ENCODE peak calls at places on chromosomes 12 and 14, in seven cellular contexts. T is K562, D is GM12891, Q is GM12892, V is SK-N-SH, H is GM12878, X is HepG2. R is an unnamed sample.

GRCh38 chr12:15274561-15274967 is 47.7 kb upstream of the PTPRO start:
- DNase-seq in D (no peak), T (no peak), Q (no peak), V (peak), H (no peak), X (no peak), R (no peak)

GRCh38 chr12:100197486-100197885 is 3.1 kb upstream of the ACTR6 start:
- DNase-seq in V (no peak), H (no peak), X (no peak), Q (no peak), D (no peak), T (no peak), R (no peak)

GRCh38 chr12:27534060-27534764 is 10.2 kb downstream of the PPFIBP1 start:
- DNase-seq in T (no peak), V (no peak), X (no peak), D (no peak), H (peak), Q (no peak), R (no peak)

GRCh38 chr14:52266782-52267181 is 716 bp upstream of the PTGDR start:
- DNase-seq in H (no peak), D (no peak), V (no peak), Q (no peak), T (no peak), X (no peak), R (no peak)

GRCh38 chr12:101045486-101046474 is 164.3 kb downstream of the SLC5A8 start:
- DNase-seq in V (no peak), H (no peak), X (no peak), D (no peak), Q (no peak), T (no peak), R (no peak)

GRCh38 chr12:57726884-57727757 is 11.4 kb downstream of the AGAP2 start:
- DNase-seq in V (no peak), T (no peak), Q (peak), X (no peak), H (no peak), D (peak), R (no peak)

GRCh38 chr14:24790196-24790595 is 156.2 kb upstream of the GZMB start:
- DNase-seq in H (no peak), X (peak), V (no peak), T (no peak), D (no peak), Q (no peak), R (no peak)

GRCh38 chr14:55245657-55246268 is 25.5 kb upstream of the FBXO34 start:
- DNase-seq in H (no peak), Q (no peak), T (no peak), X (peak), D (peak), V (no peak), R (no peak)

GRCh38 chr14:90784621-90785270 is 31.5 kb downstream of the TTC7B start:
- DNase-seq in H (no peak), X (no peak), V (no peak), D (no peak), Q (no peak), T (no peak), R (no peak)

GRCh38 chr14:55129428-55130193 is 559 bp downstream of the LGALS3 start:
- DNase-seq in X (peak), Q (peak), H (no peak), T (peak), D (peak), V (peak), R (no peak)

GRCh38 chr14:77980475-77981321 is 180.8 kb downstream of the ADCK1 start:
- DNase-seq in X (no peak), D (no peak), T (no peak), H (no peak), V (no peak), Q (no peak), R (no peak)

GRCh38 chr12:12323118-12323517 is 26.9 kb downstream of the MANSC1 start:
- DNase-seq in V (no peak), D (no peak), X (no peak), H (no peak), Q (no peak), T (no peak), R (no peak)

GRCh38 chr12:115752913-115753726 is 524.4 kb downstream of the MED13L start:
- DNase-seq in V (peak), T (peak), H (peak), X (peak), D (no peak), Q (peak), R (no peak)

GRCh38 chr12:1611775-1612174 is 17.3 kb upstream of the WNT5B start:
- DNase-seq in D (no peak), T (no peak), H (no peak), Q (no peak), V (no peak), X (no peak), R (no peak)

GRCh38 chr12:103884316-103884715 is 43.3 kb upstream of the NT5DC3 start:
- DNase-seq in T (peak), D (no peak), X (no peak), V (peak), Q (peak), H (no peak), R (no peak)
- TF ChIP-seq TAF1 in T (no peak), D (no peak), X (no peak), V (no peak), Q (no peak), H (no peak), R (no peak)

DNA sequence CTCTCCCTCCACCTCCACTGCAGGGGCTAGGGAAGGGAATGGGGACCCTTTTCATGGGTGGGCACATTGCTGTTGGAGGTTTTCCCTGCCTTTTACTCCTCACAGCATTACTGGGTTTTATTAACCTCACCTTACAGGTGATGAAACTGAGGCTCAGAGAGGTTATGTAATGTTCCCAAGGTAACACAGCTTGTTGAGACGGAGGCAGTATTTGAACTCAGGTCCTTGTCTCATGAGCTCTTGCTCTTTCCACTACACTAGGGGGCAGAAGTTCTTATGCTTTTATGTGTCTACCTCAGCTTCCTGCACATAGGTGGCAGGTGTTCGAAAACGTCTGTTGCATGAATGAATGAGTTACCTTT is 11.7 kb downstream of the CISTR start:
- DNase-seq in D (no peak), T (peak), X (no peak), H (no peak), V (no peak), Q (no peak), R (no peak)
- TF ChIP-seq TAF1 in D (no peak), T (no peak), X (no peak), H (no peak), V (no peak), Q (no peak), R (no peak)

GRCh38 chr12:102300824-102301461 is 103.3 kb upstream of the PMCH start:
- DNase-seq in H (peak), V (peak), T (peak), Q (no peak), D (no peak), X (peak), R (no peak)
- TF ChIP-seq TAF1 in H (no peak), V (no peak), T (no peak), Q (no peak), D (no peak), X (no peak), R (no peak)

DNA sequence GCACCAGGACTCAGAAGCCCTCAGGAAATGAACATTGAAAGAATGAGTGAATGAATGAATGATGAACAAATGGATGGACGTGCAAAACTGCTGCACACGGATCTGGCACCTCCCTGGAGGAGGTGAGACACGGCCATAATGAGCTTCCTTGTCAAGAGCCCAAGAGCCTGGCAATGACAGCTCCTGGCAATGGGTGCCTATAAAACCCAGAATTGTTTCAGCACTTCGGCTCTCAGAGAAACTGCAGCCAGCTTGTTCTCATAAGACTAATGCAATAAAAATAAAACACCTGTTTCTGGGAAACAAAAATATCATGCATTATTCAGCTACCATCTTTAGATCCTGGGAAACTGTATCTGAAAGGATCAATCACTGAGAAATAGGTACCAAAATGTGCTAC is 200.5 kb upstream of the SFSWAP start:
- DNase-seq in X (no peak), V (no peak), D (no peak), H (no peak), T (no peak), Q (no peak), R (no peak)
- TF ChIP-seq TAF1 in X (no peak), V (no peak), D (no peak), H (no peak), T (no peak), Q (no peak), R (no peak)

DNA sequence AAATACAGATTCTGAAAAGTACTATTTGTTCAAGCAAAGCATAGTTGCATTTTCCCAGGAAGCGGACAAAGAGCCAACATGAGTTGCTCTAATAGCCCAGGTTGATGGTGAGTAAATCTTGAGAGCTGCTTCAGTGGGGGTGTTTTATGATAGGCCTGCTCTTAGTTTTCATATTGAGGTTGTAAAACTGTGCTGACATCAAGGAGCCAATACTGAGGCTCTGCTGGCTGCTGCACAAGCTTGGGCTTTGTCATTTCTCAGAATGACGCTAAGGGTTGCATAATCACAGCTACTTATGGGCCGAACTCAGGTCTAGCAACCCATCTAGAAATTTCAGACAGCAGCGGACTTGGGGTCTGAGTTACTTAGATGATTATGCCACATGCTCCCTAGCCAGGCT is 11.5 kb downstream of the TBC1D30 start:
- DNase-seq in X (no peak), D (no peak), H (no peak), V (no peak), T (no peak), Q (no peak), R (no peak)
- TF ChIP-seq TAF1 in X (no peak), D (no peak), H (no peak), V (no peak), T (no peak), Q (no peak), R (no peak)

GRCh38 chr12:82855872-82856271 is 169.2 kb downstream of the TMTC2 start:
- DNase-seq in Q (no peak), T (no peak), X (no peak), D (no peak), H (no peak), V (no peak), R (no peak)

GRCh38 chr12:82857911-82858533 is 171.3 kb downstream of the TMTC2 start:
- DNase-seq in X (no peak), H (no peak), Q (no peak), D (no peak), T (no peak), V (no peak), R (no peak)

GRCh38 chr12:82852529-82852928 is 165.8 kb downstream of the TMTC2 start:
- DNase-seq in H (no peak), T (no peak), X (no peak), D (no peak), V (no peak), Q (no peak), R (no peak)

GRCh38 chr12:82858534-82858917 is 171.8 kb downstream of the TMTC2 start:
- DNase-seq in V (no peak), D (no peak), Q (no peak), H (no peak), T (no peak), X (no peak), R (no peak)

GRCh38 chr12:82857276-82857675 is 170.6 kb downstream of the TMTC2 start:
- DNase-seq in T (no peak), V (no peak), X (no peak), Q (no peak), H (no peak), D (no peak), R (no peak)
- TF ChIP-seq TAF1 in T (no peak), V (no peak), X (no peak), Q (no peak), H (no peak), D (no peak), R (no peak)

GRCh38 chr12:24499151-24500146 is 449.5 kb downstream of the BCAT1 start:
- DNase-seq in V (no peak), H (no peak), D (no peak), Q (no peak), T (no peak), X (no peak), R (no peak)
- TF ChIP-seq TAF1 in V (no peak), H (no peak), D (no peak), Q (no peak), T (no peak), X (no peak), R (no peak)

GRCh38 chr12:122100568-122100967 is 22.0 kb downstream of the MLXIP start:
- DNase-seq in Q (no peak), T (no peak), X (no peak), V (no peak), D (no peak), H (no peak), R (no peak)
- TF ChIP-seq TAF1 in Q (no peak), T (no peak), X (no peak), V (no peak), D (no peak), H (no peak), R (no peak)

GRCh38 chr14:86038401-86038985 is 508.5 kb downstream of the FLRT2 start:
- DNase-seq in X (peak), Q (no peak), D (peak), V (peak), T (peak), H (no peak), R (peak)
- TF ChIP-seq TAF1 in X (no peak), Q (no peak), D (no peak), V (no peak), T (no peak), H (no peak), R (no peak)

GRCh38 chr12:104258476-104259067 is 43.0 kb downstream of the TXNRD1 start:
- DNase-seq in Q (no peak), T (no peak), X (no peak), V (no peak), H (no peak), D (no peak), R (no peak)

GRCh38 chr12:104257913-104258472 is 42.4 kb downstream of the TXNRD1 start:
- DNase-seq in H (no peak), V (no peak), D (no peak), X (no peak), Q (no peak), T (no peak), R (no peak)

GRCh38 chr12:104263026-104263425 is 40.5 kb upstream of the EID3 start:
- DNase-seq in Q (no peak), H (no peak), X (no peak), T (no peak), D (no peak), V (no peak), R (no peak)

GRCh38 chr12:104263580-104264358 is 39.8 kb upstream of the EID3 start:
- DNase-seq in D (no peak), T (no peak), X (no peak), Q (no peak), V (peak), H (no peak), R (no peak)
- TF ChIP-seq TAF1 in D (no peak), T (no peak), X (no peak), Q (no peak), V (no peak), H (no peak), R (no peak)

R was measured in H1.